ENCODE peak calls at places on chromosomes 7 and 10, in four cellular contexts. E is IMR-90, W is K562, U is GM12878. L is an unnamed sample.
A peak's percentile ranks its signal among the peaks of the same experiment; 100 is the strongest.

GRCh38 chr10:69220041-69220451 is at the start of gene HKDC1:
- DNase-seq in E (no peak), U (no peak), W (no peak), L (no peak)

GRCh38 chr10:122163182-122164027 is 107.7 kb upstream of the BTBD16 start:
- DNase-seq in U (no peak), E (peak; percentile 52), W (no peak), L (peak; percentile 49)

GRCh38 chr10:69239816-69240434 is 19.8 kb downstream of the HKDC1 start:
- DNase-seq in U (no peak), W (no peak), E (no peak), L (no peak)

GRCh38 chr7:36546331-36546730 is 156.7 kb downstream of the ANLN start:
- DNase-seq in W (no peak), U (no peak), E (no peak), L (no peak)

GRCh38 chr10:45657033-45657926 is 15.3 kb downstream of the ZFAND4 start:
- DNase-seq in E (no peak), U (no peak), W (no peak), L (no peak)

GRCh38 chr10:124886195-124886594 is 55.7 kb upstream of the ZRANB1 start:
- DNase-seq in E (no peak), W (no peak), U (no peak), L (no peak)

GRCh38 chr10:23293145-23293724 is 51.4 kb downstream of the C10orf67 start:
- DNase-seq in E (peak; percentile 9), W (peak; percentile 48), U (peak; percentile 4), L (peak; percentile 33)

GRCh38 chr7:156920076-156920475 is 27.1 kb upstream of the LMBR1 start:
- DNase-seq in U (no peak), E (no peak), W (no peak), L (no peak)

GRCh38 chr7:96179863-96180262 is 142.0 kb downstream of the SLC25A13 start:
- DNase-seq in E (peak; percentile 10), W (no peak), U (no peak), L (no peak)

GRCh38 chr10:100652406-100653130 is 92.8 kb upstream of the PAX2 start:
- DNase-seq in E (no peak), W (no peak), U (no peak), L (no peak)

GRCh38 chr7:29877196-29877595 is 70.9 kb downstream of the WIPF3 start:
- DNase-seq in W (no peak), U (no peak), E (no peak), L (no peak)

GRCh38 chr10:24344279-24344678 is 135.3 kb downstream of the KIAA1217 start:
- DNase-seq in W (no peak), U (no peak), E (peak; percentile 98), L (no peak)

GRCh38 chr7:47458057-47458456 is 123.9 kb downstream of the TNS3 start:
- DNase-seq in E (peak; percentile 99), W (no peak), U (no peak), L (peak; percentile 68)

GRCh38 chr10:128429835-128430513 is 303.8 kb upstream of the MKI67 start:
- DNase-seq in W (no peak), E (no peak), U (no peak), L (no peak)

GRCh38 chr10:124482401-124482800 is 20.8 kb downstream of the LHPP start:
- DNase-seq in U (no peak), W (no peak), E (no peak), L (no peak)

GRCh38 chr7:141558544-141559183 is 7.5 kb downstream of the AGK start:
- DNase-seq in U (peak; percentile 69), W (no peak), E (peak; percentile 55), L (peak; percentile 37)

GRCh38 chr7:5610500-5611186 is 170.8 kb downstream of the RNF216 start:
- DNase-seq in U (no peak), E (no peak), W (no peak), L (no peak)

DNA sequence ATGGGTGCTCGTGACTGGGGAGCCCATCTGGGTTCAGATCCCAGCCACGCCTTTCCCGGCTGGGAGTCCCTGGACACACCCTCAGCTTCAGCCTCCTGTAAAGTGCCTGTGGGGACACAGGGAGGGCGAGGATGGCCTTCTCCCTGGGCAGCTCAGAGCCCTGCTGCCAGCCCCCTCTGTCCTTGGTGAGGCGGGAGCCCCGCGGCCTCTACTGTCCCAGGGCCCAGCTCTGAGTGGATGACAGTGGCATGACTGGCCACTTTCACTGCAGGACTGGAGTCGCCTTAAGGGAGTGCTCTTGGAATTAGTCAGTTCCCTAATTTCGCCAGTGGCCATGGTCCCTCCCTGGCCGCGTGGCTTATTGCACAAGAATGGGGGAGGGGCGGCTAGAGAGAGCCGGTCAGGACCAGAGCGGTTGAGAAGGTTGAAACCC is 4.6 kb downstream of the BRI3 start:
- DNase-seq in W (no peak), E (peak; percentile 55), U (no peak), L (no peak)
- H3K4me3 ChIP-seq in W (no peak overlapping the region), E (no peak overlapping the region), U (no peak overlapping the region), L (no peak overlapping the region)

GRCh38 chr10:58267713-58268453 is at the start of gene IPMK:
- DNase-seq in E (peak; percentile 79), U (peak; percentile 63), W (peak; percentile 91), L (peak; percentile 95)
- H2AFZ ChIP-seq in E (peak within 1 kb of the TSS; percentile 98), U (peak within 1 kb of the TSS; percentile 91), W (peak within 1 kb of the TSS; percentile 98), L (peak within 1 kb of the TSS; percentile 82)

GRCh38 chr10:31962826-31963597 is 34.4 kb upstream of the ARHGAP12 start:
- DNase-seq in E (no peak), U (no peak), W (no peak), L (no peak)
- TF ChIP-seq FOS in E (no peak), U (no peak), W (no peak), L (no peak)

GRCh38 chr7:127771707-127772106 is 119.7 kb downstream of the SND1 start:
- DNase-seq in W (no peak), E (no peak), U (no peak), L (no peak)
- H3K4me3 ChIP-seq in W (no peak overlapping the region), E (no peak overlapping the region), U (no peak overlapping the region), L (no peak overlapping the region)

GRCh38 chr7:130843703-130844102 is 109.7 kb upstream of the KLF14 start:
- DNase-seq in U (no peak), E (no peak), W (no peak), L (no peak)

GRCh38 chr7:130841416-130841815 is 107.4 kb upstream of the KLF14 start:
- DNase-seq in W (no peak), U (no peak), E (no peak), L (no peak)

GRCh38 chr7:130840599-130840998 is 106.6 kb upstream of the KLF14 start:
- DNase-seq in U (no peak), E (no peak), W (no peak), L (no peak)

GRCh38 chr7:130845581-130846085 is 111.6 kb upstream of the KLF14 start:
- DNase-seq in W (no peak), U (no peak), E (peak; percentile 89), L (no peak)

DNA sequence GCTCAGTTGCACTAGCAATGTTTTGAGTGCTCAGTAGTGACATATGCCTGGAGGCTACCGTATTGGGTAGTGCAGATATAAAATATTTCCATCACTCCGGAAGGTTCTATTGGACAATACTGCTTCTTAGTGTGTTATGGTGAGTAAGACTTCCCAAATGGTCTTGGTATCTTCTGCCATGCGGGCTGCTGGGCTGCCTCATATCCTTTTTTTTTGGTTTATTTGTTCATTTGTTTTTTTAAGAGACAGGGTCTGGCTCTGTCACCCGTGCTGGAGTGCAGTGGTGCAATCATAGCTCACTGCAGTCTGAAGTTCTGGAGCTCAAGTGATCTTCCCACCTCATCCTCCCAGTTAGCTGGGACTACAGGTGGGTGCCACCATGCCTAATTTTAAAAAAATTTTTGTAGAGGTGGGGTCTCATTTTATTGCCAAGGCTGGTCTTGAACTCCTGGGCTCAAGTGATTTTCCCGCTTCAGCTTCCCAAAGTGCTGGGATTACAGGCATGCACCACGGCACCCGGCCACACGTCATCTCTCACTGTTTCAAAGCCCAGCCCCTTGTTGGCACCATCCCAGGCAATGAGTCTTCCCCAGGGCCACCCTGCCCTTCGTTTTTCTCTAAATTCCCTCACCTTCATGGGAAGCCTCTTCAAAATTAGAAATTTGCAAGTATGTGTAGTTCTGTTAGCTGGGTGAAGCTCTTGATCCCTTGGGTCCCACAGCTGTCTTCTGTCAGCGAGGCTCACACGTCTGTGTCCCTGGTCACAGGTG is 111.0 kb upstream of the KLF14 start:
- DNase-seq in E (peak; percentile 56), W (no peak), U (no peak), L (no peak)
- H2AFZ ChIP-seq in E (peak overlapping the region; percentile 84), W (no peak overlapping the region), U (no peak overlapping the region), L (no peak overlapping the region)

GRCh38 chr10:113718974-113719822 is 32.3 kb upstream of the PLEKHS1 start:
- DNase-seq in E (no peak), U (no peak), W (peak; percentile 37), L (no peak)
- TF ChIP-seq FOS in E (no peak), U (no peak), W (no peak), L (no peak)

DNA sequence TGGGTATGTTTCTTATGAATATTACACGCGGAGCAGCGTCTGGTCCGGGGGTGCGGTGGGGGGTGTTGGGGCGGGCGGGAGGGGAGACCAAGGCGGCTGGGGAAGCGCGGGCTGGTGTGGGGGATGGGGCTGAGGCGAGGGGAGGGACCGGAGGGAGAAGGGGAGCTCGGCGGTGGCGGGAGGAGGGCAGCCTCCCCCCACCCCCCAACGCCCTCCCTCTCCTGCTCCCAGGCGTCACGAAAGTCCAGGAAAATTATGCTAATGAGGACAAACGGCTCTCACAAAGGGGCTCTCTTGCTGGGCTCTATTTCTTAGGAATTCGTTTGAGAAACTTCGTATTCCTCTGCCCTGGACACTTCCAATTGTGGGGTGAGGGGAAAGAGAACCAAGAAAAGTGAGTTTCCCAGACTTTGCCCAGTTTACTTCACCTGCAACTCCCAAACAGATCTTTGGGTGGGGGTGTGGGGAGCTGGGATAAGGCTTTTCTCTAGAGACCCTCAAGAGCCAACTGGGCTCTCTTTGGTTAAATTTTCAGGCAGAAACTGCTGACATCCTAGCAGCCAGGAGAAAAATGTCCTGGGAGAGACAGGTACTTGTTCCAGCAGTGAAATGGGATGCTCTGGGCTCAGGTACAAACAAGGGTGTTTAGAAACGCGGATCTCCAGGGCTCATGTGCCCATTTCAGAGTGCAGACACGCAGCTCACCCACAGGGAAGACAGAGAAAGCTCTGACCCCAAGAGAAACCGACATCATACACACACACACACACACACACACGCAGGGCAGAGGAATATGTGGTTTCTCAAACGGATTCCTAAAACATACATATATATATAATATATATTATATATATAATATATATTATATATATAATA is 11.7 kb upstream of the HOXA2 start:
- DNase-seq in E (peak; percentile 69), U (no peak), W (no peak), L (peak; percentile 75)
- H3K4me3 ChIP-seq in E (peak overlapping the region; percentile 65), U (no peak overlapping the region), W (no peak overlapping the region), L (peak overlapping the region; percentile 88)

GRCh38 chr7:115477193-115477651 is 553.3 kb downstream of the TFEC start:
- DNase-seq in U (no peak), W (no peak), E (no peak), L (no peak)
- H2AFZ ChIP-seq in U (no peak overlapping the region), W (no peak overlapping the region), E (peak overlapping the region; percentile 92), L (peak overlapping the region; percentile 85)

DNA sequence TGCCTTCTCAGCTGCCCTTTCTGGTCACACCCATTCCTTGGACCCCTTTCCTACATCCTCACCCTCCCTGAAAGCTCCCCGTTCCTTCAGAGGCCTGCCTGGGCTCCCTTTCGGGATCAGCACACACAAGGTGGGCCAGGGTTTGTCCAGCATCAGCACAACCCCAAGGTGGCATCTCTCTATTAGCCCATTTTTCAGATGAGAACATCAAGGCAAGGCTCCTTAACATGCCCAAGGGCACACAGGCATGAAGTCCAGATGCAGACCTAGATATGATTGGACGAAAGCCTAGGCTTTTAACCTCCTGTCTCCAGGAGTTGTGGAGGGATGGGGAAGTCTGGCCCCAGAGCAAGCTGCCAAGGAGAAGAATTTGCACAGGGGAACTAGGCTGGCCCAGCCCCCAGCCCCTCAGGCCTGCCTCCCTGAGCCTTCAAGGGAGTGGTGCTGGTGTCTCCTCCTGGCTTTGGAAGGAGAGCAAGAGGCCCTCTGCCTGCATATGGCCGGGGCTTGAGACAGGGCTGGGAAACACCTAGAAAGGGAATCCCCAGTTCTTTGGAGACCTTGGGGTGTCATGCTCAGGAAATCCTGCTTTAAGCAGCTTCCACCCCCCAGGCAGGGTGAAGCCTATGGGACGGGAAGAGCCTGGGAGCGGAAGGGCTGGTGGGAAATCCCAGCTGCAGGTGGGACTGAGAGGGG is 9.0 kb upstream of the VSIR start:
- DNase-seq in E (no peak), W (no peak), U (no peak), L (no peak)
- TF ChIP-seq FOS in E (no peak), W (no peak), U (no peak), L (no peak)